ENCODE peak calls at places on chromosomes 3 and 15, in five cellular contexts. One of them, this sample, is unnamed.
A peak's percentile ranks its signal among the peaks of the same experiment; 100 is the strongest.

GRCh38 chr3:78258798-78259197 is 1218.9 kb downstream of the ROBO2 start:
- DNase-seq in right cardiac atrium: no peak
- DNase-seq in psoas muscle: no peak
- DNase-seq in astrocyte: peak; percentile 89
- DNase-seq in neural progenitor cell: no peak
- DNase-seq in this sample: peak; percentile 83

GRCh38 chr3:16913264-16913580 is 28.5 kb downstream of the PLCL2 start:
- DNase-seq in right cardiac atrium: no peak
- DNase-seq in psoas muscle: no peak
- DNase-seq in astrocyte: no peak
- DNase-seq in neural progenitor cell: no peak
- DNase-seq in this sample: no peak

GRCh38 chr3:11602886-11603285 is 40.8 kb downstream of the VGLL4 start:
- DNase-seq in right cardiac atrium: no peak
- DNase-seq in psoas muscle: no peak
- DNase-seq in astrocyte: no peak
- DNase-seq in neural progenitor cell: no peak
- DNase-seq in this sample: no peak

GRCh38 chr15:40487816-40488682 is 17.3 kb downstream of the CHST14 start:
- DNase-seq in right cardiac atrium: no peak
- DNase-seq in psoas muscle: no peak
- DNase-seq in astrocyte: no peak
- DNase-seq in neural progenitor cell: no peak
- DNase-seq in this sample: no peak

GRCh38 chr3:187062526-187063177 is 76.6 kb downstream of the RPL39L start:
- DNase-seq in right cardiac atrium: no peak
- DNase-seq in psoas muscle: no peak
- DNase-seq in astrocyte: peak; percentile 73
- DNase-seq in neural progenitor cell: no peak
- DNase-seq in this sample: no peak

GRCh38 chr15:88454867-88455810 is 12.0 kb downstream of the MRPL46 start:
- DNase-seq in right cardiac atrium: peak; percentile 43
- DNase-seq in psoas muscle: peak; percentile 68
- DNase-seq in astrocyte: peak; percentile 58
- DNase-seq in neural progenitor cell: peak; percentile 87
- DNase-seq in this sample: peak; percentile 77

GRCh38 chr3:47324278-47324865 is 41.6 kb downstream of the KLHL18 start:
- DNase-seq in right cardiac atrium: peak; percentile 29
- DNase-seq in psoas muscle: no peak
- DNase-seq in astrocyte: peak; percentile 62
- DNase-seq in neural progenitor cell: peak; percentile 91
- DNase-seq in this sample: peak; percentile 81

GRCh38 chr15:95929232-95929846 is 401.2 kb upstream of the NR2F2 start:
- DNase-seq in right cardiac atrium: no peak
- DNase-seq in psoas muscle: no peak
- DNase-seq in astrocyte: peak; percentile 52
- DNase-seq in neural progenitor cell: no peak
- DNase-seq in this sample: no peak

GRCh38 chr3:134852893-134853351 is 57.9 kb downstream of the EPHB1 start:
- DNase-seq in right cardiac atrium: no peak
- DNase-seq in psoas muscle: no peak
- DNase-seq in astrocyte: no peak
- DNase-seq in neural progenitor cell: no peak
- DNase-seq in this sample: no peak

GRCh38 chr3:157499342-157499963 is 3.8 kb downstream of the VEPH1 start:
- DNase-seq in right cardiac atrium: no peak
- DNase-seq in psoas muscle: peak; percentile 43
- DNase-seq in astrocyte: peak; percentile 26
- DNase-seq in neural progenitor cell: peak; percentile 79
- DNase-seq in this sample: peak; percentile 64

GRCh38 chr3:71710906-71711494 is 14.2 kb downstream of the EIF4E3 start:
- DNase-seq in right cardiac atrium: no peak
- DNase-seq in psoas muscle: no peak
- DNase-seq in astrocyte: peak; percentile 46
- DNase-seq in neural progenitor cell: peak; percentile 65
- DNase-seq in this sample: no peak

DNA sequence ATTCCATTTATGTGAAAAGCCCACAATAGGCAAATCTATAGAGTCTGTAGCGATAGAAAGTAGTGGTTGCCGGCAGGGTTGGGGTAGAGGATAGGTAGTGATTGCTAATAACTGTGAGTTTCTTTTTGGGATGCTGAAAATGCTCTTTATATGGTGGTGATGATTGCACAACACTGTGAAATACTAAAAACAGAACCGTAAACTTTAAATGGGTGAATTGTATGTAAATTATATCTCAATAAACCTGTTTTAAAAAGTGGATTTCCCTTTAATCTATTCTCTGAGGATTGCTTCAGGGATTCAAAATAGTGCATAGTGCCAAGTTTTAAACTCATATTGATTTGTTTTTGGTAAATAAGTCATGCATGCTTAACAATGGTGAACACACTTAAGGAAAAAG is 140.2 kb downstream of the LPP start:
- DNase-seq in right cardiac atrium: no peak
- DNase-seq in psoas muscle: no peak
- DNase-seq in astrocyte: no peak
- DNase-seq in neural progenitor cell: no peak
- DNase-seq in this sample: no peak
- H3K4me1 ChIP-seq in right cardiac atrium: peaks cover 10% of the 10 kb centered on the region
- H3K4me1 ChIP-seq in psoas muscle: peaks cover 37% of the 10 kb centered on the region
- H3K4me1 ChIP-seq in astrocyte: peaks cover 67% of the 10 kb centered on the region
- H3K4me1 ChIP-seq in neural progenitor cell: peaks cover 22% of the 10 kb centered on the region
- H3K4me1 ChIP-seq in this sample: peaks cover 16% of the 10 kb centered on the region

DNA sequence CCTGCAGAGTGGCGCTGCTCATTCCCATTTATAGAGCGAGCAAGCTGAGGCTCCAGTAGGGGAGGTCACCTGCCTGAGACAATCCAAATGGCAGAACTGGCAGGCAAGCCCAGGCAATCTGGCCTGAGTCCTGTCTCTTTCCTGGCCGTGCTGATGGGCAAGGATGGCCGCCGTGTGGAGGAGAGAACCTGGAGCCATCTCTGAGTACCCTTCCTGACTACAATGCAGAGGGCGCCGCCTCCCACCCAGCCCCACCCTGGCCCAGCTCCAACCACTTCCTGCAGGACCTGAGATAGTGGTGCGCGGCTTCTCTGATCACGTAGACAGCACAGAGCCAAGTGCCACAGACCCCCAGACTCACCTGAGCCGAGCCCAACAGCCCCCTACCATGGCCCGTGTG is 7.0 kb downstream of the TLR9 start:
- DNase-seq in right cardiac atrium: no peak
- DNase-seq in psoas muscle: no peak
- DNase-seq in astrocyte: no peak
- DNase-seq in neural progenitor cell: no peak
- DNase-seq in this sample: no peak
- H3K4me3 ChIP-seq in right cardiac atrium: no peak overlapping the region
- H3K4me3 ChIP-seq in psoas muscle: peak overlapping the region; percentile 37
- H3K4me3 ChIP-seq in astrocyte: no peak overlapping the region
- H3K4me3 ChIP-seq in neural progenitor cell: no peak overlapping the region
- H3K4me3 ChIP-seq in this sample: no peak overlapping the region

GRCh38 chr3:23172059-23172458 is 31.1 kb upstream of the UBE2E2 start:
- DNase-seq in right cardiac atrium: no peak
- DNase-seq in psoas muscle: no peak
- DNase-seq in astrocyte: no peak
- DNase-seq in neural progenitor cell: no peak
- DNase-seq in this sample: no peak

GRCh38 chr3:23175361-23176073 is 27.6 kb upstream of the UBE2E2 start:
- DNase-seq in right cardiac atrium: no peak
- DNase-seq in psoas muscle: no peak
- DNase-seq in astrocyte: peak; percentile 81
- DNase-seq in neural progenitor cell: no peak
- DNase-seq in this sample: no peak

GRCh38 chr3:23170306-23170705 is 32.8 kb upstream of the UBE2E2 start:
- DNase-seq in right cardiac atrium: no peak
- DNase-seq in psoas muscle: no peak
- DNase-seq in astrocyte: peak; percentile 45
- DNase-seq in neural progenitor cell: no peak
- DNase-seq in this sample: no peak

GRCh38 chr3:23169551-23169950 is 33.6 kb upstream of the UBE2E2 start:
- DNase-seq in right cardiac atrium: no peak
- DNase-seq in psoas muscle: no peak
- DNase-seq in astrocyte: no peak
- DNase-seq in neural progenitor cell: no peak
- DNase-seq in this sample: no peak

GRCh38 chr3:23174426-23175039 is 28.6 kb upstream of the UBE2E2 start:
- DNase-seq in right cardiac atrium: peak; percentile 58
- DNase-seq in psoas muscle: no peak
- DNase-seq in astrocyte: peak; percentile 70
- DNase-seq in neural progenitor cell: peak; percentile 51
- DNase-seq in this sample: no peak
- H3K4me1 ChIP-seq in right cardiac atrium: peaks cover 2% of the 10 kb centered on the region
- H3K4me1 ChIP-seq in psoas muscle: no peaks in the 10 kb centered on the region
- H3K4me1 ChIP-seq in astrocyte: no peaks in the 10 kb centered on the region
- H3K4me1 ChIP-seq in neural progenitor cell: peaks cover 6% of the 10 kb centered on the region
- H3K4me1 ChIP-seq in this sample: no peaks in the 10 kb centered on the region

DNA sequence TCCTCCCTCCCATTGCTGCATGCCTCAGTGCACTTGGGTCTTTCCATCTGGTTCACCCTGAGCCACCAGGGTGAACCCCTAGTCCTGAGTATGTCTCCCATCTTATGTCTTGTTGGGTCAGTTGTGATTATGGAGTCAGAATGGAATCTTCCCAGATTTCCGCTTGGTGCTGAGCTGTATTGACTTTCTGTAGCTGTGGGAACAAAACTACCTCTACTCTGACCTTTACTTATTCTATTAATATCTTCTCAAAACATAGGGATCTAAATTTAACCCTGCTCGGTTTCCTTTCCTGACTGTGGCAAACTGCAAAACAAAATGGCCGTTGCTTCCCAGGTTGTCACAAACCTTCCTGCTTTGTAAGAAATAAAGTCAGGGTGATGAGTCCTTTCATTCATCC is 295.8 kb upstream of the LYSMD4 start:
- DNase-seq in right cardiac atrium: no peak
- DNase-seq in psoas muscle: no peak
- DNase-seq in astrocyte: no peak
- DNase-seq in neural progenitor cell: no peak
- DNase-seq in this sample: no peak
- H3K4me3 ChIP-seq in right cardiac atrium: no peak overlapping the region
- H3K4me3 ChIP-seq in psoas muscle: no peak overlapping the region
- H3K4me3 ChIP-seq in astrocyte: no peak overlapping the region
- H3K4me3 ChIP-seq in neural progenitor cell: no peak overlapping the region
- H3K4me3 ChIP-seq in this sample: no peak overlapping the region

DNA sequence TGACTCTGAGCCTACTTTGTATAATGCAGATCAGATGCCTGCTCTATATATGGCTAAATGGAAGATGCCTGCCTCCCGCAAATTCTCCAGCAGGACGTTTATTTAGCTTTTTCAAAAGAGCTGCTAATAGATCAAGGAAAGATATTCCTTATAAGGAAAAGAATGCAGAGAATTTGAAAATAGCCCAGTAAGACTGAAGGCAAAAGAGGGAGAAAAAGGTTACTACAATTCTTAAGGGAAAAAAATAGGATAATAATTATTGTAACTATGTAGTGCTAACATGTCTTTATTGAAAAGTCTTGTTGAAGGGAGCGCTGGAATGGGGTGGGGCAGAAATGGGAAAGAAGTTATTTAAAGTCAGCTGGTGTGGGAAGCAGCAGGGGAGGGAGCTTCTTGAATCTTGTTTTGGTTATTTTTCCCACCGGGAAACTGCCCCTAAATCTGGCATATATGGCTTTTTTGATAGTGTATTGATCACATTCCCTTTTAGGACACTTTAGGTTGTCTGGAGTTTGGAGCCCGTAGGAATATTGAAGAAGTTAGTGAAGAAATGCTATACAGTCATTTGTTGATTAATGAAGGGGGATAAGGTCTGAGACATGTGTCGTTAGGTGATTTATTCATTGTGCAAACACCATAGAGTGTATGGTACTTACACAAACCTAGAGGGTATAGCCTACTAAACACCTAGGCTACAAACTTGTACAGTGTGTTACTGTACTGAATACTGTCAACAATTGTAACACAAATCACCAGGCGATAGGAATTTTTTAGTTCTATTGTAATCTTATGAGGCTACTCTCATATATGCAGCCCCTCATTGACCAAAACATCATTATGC is 3.1 kb downstream of the TPM1 start:
- DNase-seq in right cardiac atrium: no peak
- DNase-seq in psoas muscle: no peak
- DNase-seq in astrocyte: no peak
- DNase-seq in neural progenitor cell: no peak
- DNase-seq in this sample: peak; percentile 82
- H3K4me1 ChIP-seq in right cardiac atrium: peaks cover 6% of the 10 kb centered on the region
- H3K4me1 ChIP-seq in psoas muscle: peaks cover 46% of the 10 kb centered on the region
- H3K4me1 ChIP-seq in astrocyte: peaks cover 48% of the 10 kb centered on the region
- H3K4me1 ChIP-seq in neural progenitor cell: peaks cover 49% of the 10 kb centered on the region
- H3K4me1 ChIP-seq in this sample: peaks cover 55% of the 10 kb centered on the region

This sample was measured in HAP-1.